ENCODE peak calls at places on chromosomes 4 and X, in ten cellular contexts. M is mesothelial cell of epicardium; E is activated naive CD4-positive, alpha-beta T cell; U is HFF-Myc; W is psoas muscle; S is gastrocnemius medialis; F is NCI-H524 treated with DMSO at 0.1 percent for 48 hours; K is breast epithelium; I is midbrain; Y is aorta. Q is an unnamed sample.
A peak's percentile ranks its signal among the peaks of the same experiment; 100 is the strongest.

GRCh38 chr4:109032676-109033075 is 269.8 kb downstream of the COL25A1 start:
- DNase-seq in M (no peak), E (no peak), U (no peak), W (no peak), S (no peak), F (no peak), K (no peak), I (no peak), Y (no peak), Q (no peak)

GRCh38 chrX:72366746-72367145 is 61.0 kb upstream of the CITED1 start:
- DNase-seq in M (no peak), E (no peak), U (no peak), W (no peak), S (no peak), F (no peak), K (no peak), I (no peak), Y (no peak), Q (no peak)

GRCh38 chrX:3526749-3527148 is 180.3 kb upstream of the MXRA5 start:
- DNase-seq in M (no peak), E (no peak), U (no peak), W (no peak), S (no peak), F (no peak), K (no peak), I (no peak), Y (no peak), Q (no peak)

GRCh38 chrX:139106111-139106510 is 394.6 kb upstream of the FGF13 start:
- DNase-seq in M (no peak), E (no peak), U (no peak), W (peak; percentile 12), S (no peak), F (no peak), K (no peak), I (no peak), Y (no peak), Q (no peak)

GRCh38 chr4:20528508-20528907 is 171.8 kb upstream of the PACRGL start:
- DNase-seq in M (no peak), E (no peak), U (no peak), W (no peak), S (no peak), F (no peak), K (no peak), I (no peak), Y (no peak), Q (no peak)

GRCh38 chr4:45650545-45650944 is 473.3 kb downstream of the GABRG1 start:
- DNase-seq in M (no peak), E (no peak), U (no peak), W (no peak), S (no peak), F (no peak), K (no peak), I (no peak), Y (no peak), Q (no peak)

GRCh38 chrX:108437789-108438623 is at the start of gene COL4A6:
- DNase-seq in M (peak; percentile 76), E (no peak), U (no peak), W (no peak), S (no peak), F (peak; percentile 0), K (no peak), I (no peak), Y (peak; percentile 40), Q (no peak)

GRCh38 chrX:95071621-95072020 is 1397.6 kb downstream of the FAM133A start:
- DNase-seq in M (no peak), E (no peak), U (no peak), W (no peak), S (no peak), F (no peak), K (no peak), I (no peak), Y (no peak), Q (no peak)

GRCh38 chrX:39309721-39310152 is 508.5 kb downstream of the MID1IP1 start:
- DNase-seq in M (no peak), E (no peak), U (peak; percentile 2), W (no peak), S (no peak), F (no peak), K (no peak), I (no peak), Y (no peak), Q (no peak)

GRCh38 chr4:120749445-120750151 is 172.9 kb downstream of the PRDM5 start:
- DNase-seq in M (no peak), E (no peak), U (no peak), W (no peak), S (peak; percentile 21), F (peak; percentile 87), K (no peak), I (no peak), Y (no peak), Q (no peak)

GRCh38 chrX:38860106-38861013 is 59.1 kb downstream of the MID1IP1 start:
- DNase-seq in M (no peak), E (no peak), U (no peak), W (no peak), S (no peak), F (no peak), K (no peak), I (no peak), Y (no peak), Q (no peak)